ENCODE peak calls at places on chromosome 1, in five cellular contexts. One of them, this sample, is unnamed.

GRCh38 chr1:202575906-202576653 is 134.2 kb downstream of the SYT2 start:
- DNase-seq in tibial artery: no peak
- DNase-seq in fibroblast of lung: peak
- DNase-seq in aorta: no peak
- DNase-seq in neuronal stem cell: no peak
- DNase-seq in this sample: no peak

GRCh38 chr1:16145030-16145987 is 10.6 kb downstream of the EPHA2 start:
- DNase-seq in tibial artery: peak
- DNase-seq in fibroblast of lung: peak
- DNase-seq in aorta: peak
- DNase-seq in neuronal stem cell: no peak
- DNase-seq in this sample: peak

GRCh38 chr1:208781391-208782035 is 537.3 kb upstream of the PLXNA2 start:
- DNase-seq in tibial artery: no peak
- DNase-seq in fibroblast of lung: no peak
- DNase-seq in aorta: no peak
- DNase-seq in neuronal stem cell: no peak
- DNase-seq in this sample: no peak

GRCh38 chr1:9835404-9835757 is 11.6 kb upstream of the CLSTN1 start:
- DNase-seq in tibial artery: no peak
- DNase-seq in fibroblast of lung: no peak
- DNase-seq in aorta: peak
- DNase-seq in neuronal stem cell: no peak
- DNase-seq in this sample: no peak

GRCh38 chr1:220235462-220235861 is 36.8 kb downstream of the RAB3GAP2 start:
- DNase-seq in tibial artery: no peak
- DNase-seq in fibroblast of lung: no peak
- DNase-seq in aorta: no peak
- DNase-seq in neuronal stem cell: no peak
- DNase-seq in this sample: no peak

GRCh38 chr1:100557606-100557953 is 19.6 kb downstream of the GPR88 start:
- DNase-seq in tibial artery: no peak
- DNase-seq in fibroblast of lung: no peak
- DNase-seq in aorta: no peak
- DNase-seq in neuronal stem cell: no peak
- DNase-seq in this sample: no peak

GRCh38 chr1:961132-961652 is 808 bp downstream of the KLHL17 start:
- DNase-seq in tibial artery: no peak
- DNase-seq in fibroblast of lung: no peak
- DNase-seq in aorta: no peak
- DNase-seq in neuronal stem cell: no peak
- DNase-seq in this sample: no peak

GRCh38 chr1:172414331-172414730 is 6.2 kb upstream of the C1orf105 start:
- DNase-seq in tibial artery: no peak
- DNase-seq in fibroblast of lung: peak
- DNase-seq in aorta: no peak
- DNase-seq in neuronal stem cell: no peak
- DNase-seq in this sample: no peak

GRCh38 chr1:179807691-179808485 is 64.8 kb downstream of the FAM163A start:
- DNase-seq in tibial artery: no peak
- DNase-seq in fibroblast of lung: peak
- DNase-seq in aorta: no peak
- DNase-seq in neuronal stem cell: no peak
- DNase-seq in this sample: no peak

GRCh38 chr1:224773646-224774045 is 155.8 kb upstream of the DNAH14 start:
- DNase-seq in tibial artery: no peak
- DNase-seq in fibroblast of lung: no peak
- DNase-seq in aorta: no peak
- DNase-seq in neuronal stem cell: no peak
- DNase-seq in this sample: no peak

GRCh38 chr1:46522184-46522968 is 29.1 kb downstream of the KNCN start:
- DNase-seq in tibial artery: peak
- DNase-seq in fibroblast of lung: peak
- DNase-seq in aorta: peak
- DNase-seq in neuronal stem cell: no peak
- DNase-seq in this sample: peak

GRCh38 chr1:107691542-107691941 is 273.4 kb downstream of the VAV3 start:
- DNase-seq in tibial artery: no peak
- DNase-seq in fibroblast of lung: peak
- DNase-seq in aorta: no peak
- DNase-seq in neuronal stem cell: no peak
- DNase-seq in this sample: no peak

GRCh38 chr1:46675549-46676314 is 4.1 kb downstream of the TEX38 start:
- DNase-seq in tibial artery: no peak
- DNase-seq in fibroblast of lung: no peak
- DNase-seq in aorta: no peak
- DNase-seq in neuronal stem cell: no peak
- DNase-seq in this sample: no peak

GRCh38 chr1:5565726-5566125 is 426.5 kb downstream of the NPHP4 start:
- DNase-seq in tibial artery: peak
- DNase-seq in fibroblast of lung: no peak
- DNase-seq in aorta: no peak
- DNase-seq in neuronal stem cell: no peak
- DNase-seq in this sample: no peak

GRCh38 chr1:9784508-9785133 is 39.1 kb downstream of the CLSTN1 start:
- DNase-seq in tibial artery: no peak
- DNase-seq in fibroblast of lung: peak
- DNase-seq in aorta: no peak
- DNase-seq in neuronal stem cell: peak
- DNase-seq in this sample: no peak

GRCh38 chr1:39159224-39160036 is 45.1 kb upstream of the MACF1 start:
- DNase-seq in tibial artery: no peak
- DNase-seq in fibroblast of lung: peak
- DNase-seq in aorta: no peak
- DNase-seq in neuronal stem cell: no peak
- DNase-seq in this sample: no peak

GRCh38 chr1:207820568-207821463 is 69.0 kb downstream of the CD46 start:
- DNase-seq in tibial artery: peak
- DNase-seq in fibroblast of lung: no peak
- DNase-seq in aorta: no peak
- DNase-seq in neuronal stem cell: no peak
- DNase-seq in this sample: no peak

GRCh38 chr1:22461100-22461499 is 9.4 kb downstream of the ZBTB40 start:
- DNase-seq in tibial artery: no peak
- DNase-seq in fibroblast of lung: no peak
- DNase-seq in aorta: no peak
- DNase-seq in neuronal stem cell: no peak
- DNase-seq in this sample: no peak

GRCh38 chr1:201391651-201392511 is 7.2 kb downstream of the LAD1 start:
- DNase-seq in tibial artery: no peak
- DNase-seq in fibroblast of lung: no peak
- DNase-seq in aorta: no peak
- DNase-seq in neuronal stem cell: no peak
- DNase-seq in this sample: peak

DNA sequence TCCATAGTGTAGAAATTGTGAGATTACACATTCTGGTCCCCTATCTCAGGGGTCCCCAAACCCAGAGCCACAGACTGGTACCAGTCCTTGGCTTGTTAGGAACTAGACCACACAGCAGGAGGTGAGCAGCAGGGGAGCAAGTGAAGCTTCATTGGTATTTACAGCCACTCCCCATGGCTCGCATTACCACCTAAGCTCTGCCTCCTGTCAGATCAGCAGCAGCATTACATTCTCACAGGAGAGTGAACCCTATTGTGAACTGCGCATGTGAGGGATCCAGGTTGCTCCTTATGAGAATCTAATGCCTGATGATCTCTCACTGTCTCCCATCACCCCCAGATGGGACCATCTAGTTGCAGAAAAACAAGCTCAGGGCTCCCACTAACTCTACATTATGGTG is 229.7 kb upstream of the IRF2BP2 start:
- DNase-seq in tibial artery: no peak
- DNase-seq in fibroblast of lung: no peak
- DNase-seq in aorta: no peak
- DNase-seq in neuronal stem cell: no peak
- DNase-seq in this sample: no peak
- H3K27ac ChIP-seq in tibial artery: no peak
- H3K27ac ChIP-seq in fibroblast of lung: no peak
- H3K27ac ChIP-seq in aorta: no peak
- H3K27ac ChIP-seq in neuronal stem cell: no peak
- H3K27ac ChIP-seq in this sample: no peak

DNA sequence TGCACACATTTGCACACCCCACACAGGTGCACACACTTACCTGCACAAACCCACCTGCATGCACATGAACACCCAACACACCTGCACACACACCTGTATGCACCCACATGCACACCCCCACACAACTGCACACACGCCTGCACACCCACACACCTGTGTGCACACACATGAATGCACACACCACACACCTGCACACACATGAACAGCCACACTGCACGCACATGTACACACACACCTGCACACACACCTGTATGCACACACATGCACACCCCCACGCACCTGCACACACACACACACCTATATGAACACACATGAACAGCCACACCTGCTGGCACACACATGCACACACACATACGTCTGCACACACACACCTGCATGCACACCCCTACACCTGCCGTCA is 17.9 kb upstream of the TTC34 start:
- DNase-seq in tibial artery: no peak
- DNase-seq in fibroblast of lung: no peak
- DNase-seq in aorta: no peak
- DNase-seq in neuronal stem cell: no peak
- DNase-seq in this sample: no peak
- H3K27ac ChIP-seq in tibial artery: no peak
- H3K27ac ChIP-seq in fibroblast of lung: no peak
- H3K27ac ChIP-seq in aorta: no peak
- H3K27ac ChIP-seq in neuronal stem cell: no peak
- H3K27ac ChIP-seq in this sample: no peak

DNA sequence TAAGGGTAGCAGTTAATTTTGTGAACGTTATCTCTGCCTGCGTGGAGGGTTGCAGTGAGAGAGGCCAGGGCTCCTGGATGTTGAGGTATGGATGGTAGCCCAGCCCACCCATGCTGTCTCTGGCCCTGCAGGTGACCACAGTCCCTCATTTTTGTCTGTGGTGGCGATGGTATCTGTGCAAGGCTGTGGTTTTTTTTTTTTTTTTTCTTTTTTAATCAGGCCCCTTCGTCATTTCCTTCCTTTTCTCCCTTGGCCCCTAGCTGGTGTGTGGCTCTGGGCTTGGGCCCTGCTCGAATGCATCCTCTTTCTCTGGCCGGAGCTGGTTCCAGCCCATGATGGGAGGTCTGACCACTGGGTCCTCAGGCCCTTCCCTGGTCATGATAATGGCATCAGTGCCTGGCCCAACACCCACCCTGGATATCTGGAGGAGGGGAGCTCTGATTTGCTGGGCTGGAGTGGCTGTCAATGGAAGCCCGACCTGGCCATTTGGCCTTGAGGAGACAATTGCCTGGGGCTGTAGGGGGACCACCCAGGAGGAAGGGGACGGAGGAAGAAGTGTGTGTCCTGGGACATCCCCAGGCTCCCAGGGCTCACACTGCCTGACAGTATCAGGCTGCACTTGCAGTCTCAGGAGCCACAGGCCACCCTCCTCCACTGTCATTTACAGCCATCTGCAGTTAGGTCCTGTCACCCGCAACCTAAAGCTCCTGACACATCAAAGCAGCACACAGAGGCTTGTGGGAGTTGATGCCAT is 8.1 kb upstream of the RNF187 start:
- DNase-seq in tibial artery: no peak
- DNase-seq in fibroblast of lung: no peak
- DNase-seq in aorta: no peak
- DNase-seq in neuronal stem cell: no peak
- DNase-seq in this sample: no peak
- H3K27ac ChIP-seq in tibial artery: no peak
- H3K27ac ChIP-seq in fibroblast of lung: no peak
- H3K27ac ChIP-seq in aorta: no peak
- H3K27ac ChIP-seq in neuronal stem cell: no peak
- H3K27ac ChIP-seq in this sample: no peak

GRCh38 chr1:114468710-114469468 is 42.1 kb downstream of the TRIM33 start:
- DNase-seq in tibial artery: no peak
- DNase-seq in fibroblast of lung: peak
- DNase-seq in aorta: no peak
- DNase-seq in neuronal stem cell: no peak
- DNase-seq in this sample: no peak
- H3K27ac ChIP-seq in tibial artery: no peak
- H3K27ac ChIP-seq in fibroblast of lung: no peak
- H3K27ac ChIP-seq in aorta: no peak
- H3K27ac ChIP-seq in neuronal stem cell: no peak
- H3K27ac ChIP-seq in this sample: no peak

GRCh38 chr1:84573481-84573966 is 716 bp downstream of the CTBS start:
- DNase-seq in tibial artery: no peak
- DNase-seq in fibroblast of lung: peak
- DNase-seq in aorta: no peak
- DNase-seq in neuronal stem cell: no peak
- DNase-seq in this sample: no peak
- H3K27ac ChIP-seq in tibial artery: peak
- H3K27ac ChIP-seq in fibroblast of lung: peak
- H3K27ac ChIP-seq in aorta: peak
- H3K27ac ChIP-seq in neuronal stem cell: peak
- H3K27ac ChIP-seq in this sample: peak

GRCh38 chr1:65429806-65430205 is 9.3 kb downstream of the LEPR start:
- DNase-seq in tibial artery: no peak
- DNase-seq in fibroblast of lung: peak
- DNase-seq in aorta: no peak
- DNase-seq in neuronal stem cell: no peak
- DNase-seq in this sample: no peak

GRCh38 chr1:65432918-65433317 is 12.4 kb downstream of the LEPR start:
- DNase-seq in tibial artery: no peak
- DNase-seq in fibroblast of lung: no peak
- DNase-seq in aorta: no peak
- DNase-seq in neuronal stem cell: no peak
- DNase-seq in this sample: no peak

GRCh38 chr1:65431111-65431705 is 10.7 kb downstream of the LEPR start:
- DNase-seq in tibial artery: no peak
- DNase-seq in fibroblast of lung: peak
- DNase-seq in aorta: no peak
- DNase-seq in neuronal stem cell: no peak
- DNase-seq in this sample: no peak

GRCh38 chr1:65425697-65426096 is 5.2 kb downstream of the LEPR start:
- DNase-seq in tibial artery: no peak
- DNase-seq in fibroblast of lung: peak
- DNase-seq in aorta: no peak
- DNase-seq in neuronal stem cell: no peak
- DNase-seq in this sample: no peak

GRCh38 chr1:65429078-65429477 is 8.6 kb downstream of the LEPR start:
- DNase-seq in tibial artery: no peak
- DNase-seq in fibroblast of lung: no peak
- DNase-seq in aorta: no peak
- DNase-seq in neuronal stem cell: no peak
- DNase-seq in this sample: no peak
- H3K27ac ChIP-seq in tibial artery: peak
- H3K27ac ChIP-seq in fibroblast of lung: no peak
- H3K27ac ChIP-seq in aorta: no peak
- H3K27ac ChIP-seq in neuronal stem cell: peak
- H3K27ac ChIP-seq in this sample: no peak

This sample was measured in kidney.